ENCODE peak calls at places on chromosomes 7 and 10, in five cellular contexts. One of them, this sample, is unnamed.

GRCh38 chr7:25672476-25672875 is 444.2 kb upstream of the NPVF start:
- DNase-seq in MV-4-11: no peak
- DNase-seq in naive thymus-derived CD8-positive, alpha-beta T cell: no peak
- DNase-seq in GM13976: no peak
- DNase-seq in mesendoderm: no peak
- DNase-seq in this sample: peak; percentile 25

GRCh38 chr7:17986826-17987225 is 40.8 kb downstream of the PRPS1L1 start:
- DNase-seq in MV-4-11: no peak
- DNase-seq in naive thymus-derived CD8-positive, alpha-beta T cell: no peak
- DNase-seq in GM13976: no peak
- DNase-seq in mesendoderm: no peak
- DNase-seq in this sample: no peak

GRCh38 chr7:139058963-139059362 is 23.1 kb upstream of the ZC3HAV1L start:
- DNase-seq in MV-4-11: peak; percentile 23
- DNase-seq in naive thymus-derived CD8-positive, alpha-beta T cell: no peak
- DNase-seq in GM13976: no peak
- DNase-seq in mesendoderm: peak; percentile 41
- DNase-seq in this sample: peak; percentile 30

GRCh38 chr10:50624154-50624865 is 554 bp upstream of the SGMS1 start:
- DNase-seq in MV-4-11: peak; percentile 89
- DNase-seq in naive thymus-derived CD8-positive, alpha-beta T cell: peak; percentile 90
- DNase-seq in GM13976: peak; percentile 92
- DNase-seq in mesendoderm: peak; percentile 98
- DNase-seq in this sample: peak; percentile 96

GRCh38 chr10:49310460-49310859 is 11.5 kb downstream of the C10orf71 start:
- DNase-seq in MV-4-11: no peak
- DNase-seq in naive thymus-derived CD8-positive, alpha-beta T cell: no peak
- DNase-seq in GM13976: no peak
- DNase-seq in mesendoderm: no peak
- DNase-seq in this sample: no peak

GRCh38 chr10:102121739-102122372 is 1.7 kb upstream of the LDB1 start:
- DNase-seq in MV-4-11: no peak
- DNase-seq in naive thymus-derived CD8-positive, alpha-beta T cell: no peak
- DNase-seq in GM13976: no peak
- DNase-seq in mesendoderm: peak; percentile 92
- DNase-seq in this sample: peak; percentile 77

GRCh38 chr7:138565071-138565450 is 105.0 kb downstream of the TRIM24 start:
- DNase-seq in MV-4-11: peak; percentile 95
- DNase-seq in naive thymus-derived CD8-positive, alpha-beta T cell: no peak
- DNase-seq in GM13976: no peak
- DNase-seq in mesendoderm: peak; percentile 6
- DNase-seq in this sample: no peak

GRCh38 chr7:74027683-74028320 is at the start of gene ELN:
- DNase-seq in MV-4-11: no peak
- DNase-seq in naive thymus-derived CD8-positive, alpha-beta T cell: no peak
- DNase-seq in GM13976: no peak
- DNase-seq in mesendoderm: peak; percentile 30
- DNase-seq in this sample: peak; percentile 89

GRCh38 chr10:101995451-101996063 is 60.4 kb downstream of the ARMH3 start:
- DNase-seq in MV-4-11: no peak
- DNase-seq in naive thymus-derived CD8-positive, alpha-beta T cell: no peak
- DNase-seq in GM13976: no peak
- DNase-seq in mesendoderm: no peak
- DNase-seq in this sample: no peak

GRCh38 chr7:44709011-44709915 is 39.4 kb upstream of the ZMIZ2 start:
- DNase-seq in MV-4-11: peak; percentile 13
- DNase-seq in naive thymus-derived CD8-positive, alpha-beta T cell: no peak
- DNase-seq in GM13976: peak; percentile 36
- DNase-seq in mesendoderm: no peak
- DNase-seq in this sample: peak; percentile 62

GRCh38 chr7:95473276-95473985 is 12.3 kb upstream of the ASB4 start:
- DNase-seq in MV-4-11: no peak
- DNase-seq in naive thymus-derived CD8-positive, alpha-beta T cell: no peak
- DNase-seq in GM13976: no peak
- DNase-seq in mesendoderm: peak; percentile 1
- DNase-seq in this sample: no peak

GRCh38 chr7:22561356-22561755 is 61.4 kb upstream of the STEAP1B start:
- DNase-seq in MV-4-11: no peak
- DNase-seq in naive thymus-derived CD8-positive, alpha-beta T cell: no peak
- DNase-seq in GM13976: no peak
- DNase-seq in mesendoderm: peak; percentile 97
- DNase-seq in this sample: peak; percentile 60

GRCh38 chr7:76048668-76048988 is 722 bp downstream of the MDH2 start:
- DNase-seq in MV-4-11: peak; percentile 23
- DNase-seq in naive thymus-derived CD8-positive, alpha-beta T cell: no peak
- DNase-seq in GM13976: peak; percentile 65
- DNase-seq in mesendoderm: peak; percentile 73
- DNase-seq in this sample: peak; percentile 78

GRCh38 chr7:158573310-158573709 is 14.3 kb downstream of the PTPRN2 start:
- DNase-seq in MV-4-11: peak; percentile 97
- DNase-seq in naive thymus-derived CD8-positive, alpha-beta T cell: no peak
- DNase-seq in GM13976: no peak
- DNase-seq in mesendoderm: no peak
- DNase-seq in this sample: no peak

GRCh38 chr7:150382123-150382843 is 3.2 kb downstream of the ZNF775 start:
- DNase-seq in MV-4-11: no peak
- DNase-seq in naive thymus-derived CD8-positive, alpha-beta T cell: no peak
- DNase-seq in GM13976: no peak
- DNase-seq in mesendoderm: no peak
- DNase-seq in this sample: peak; percentile 47

GRCh38 chr7:74290999-74291441 is 1.8 kb downstream of the CLIP2 start:
- DNase-seq in MV-4-11: no peak
- DNase-seq in naive thymus-derived CD8-positive, alpha-beta T cell: no peak
- DNase-seq in GM13976: no peak
- DNase-seq in mesendoderm: no peak
- DNase-seq in this sample: peak; percentile 61

GRCh38 chr10:86693721-86694369 is 25.5 kb downstream of the LDB3 start:
- DNase-seq in MV-4-11: peak; percentile 7
- DNase-seq in naive thymus-derived CD8-positive, alpha-beta T cell: no peak
- DNase-seq in GM13976: peak; percentile 66
- DNase-seq in mesendoderm: peak; percentile 65
- DNase-seq in this sample: peak; percentile 85

GRCh38 chr10:101229275-101230184 is at the start of gene LBX1:
- DNase-seq in MV-4-11: no peak
- DNase-seq in naive thymus-derived CD8-positive, alpha-beta T cell: no peak
- DNase-seq in GM13976: no peak
- DNase-seq in mesendoderm: no peak
- DNase-seq in this sample: peak; percentile 79

GRCh38 chr7:70693300-70693689 is 438.6 kb upstream of the GALNT17 start:
- DNase-seq in MV-4-11: no peak
- DNase-seq in naive thymus-derived CD8-positive, alpha-beta T cell: no peak
- DNase-seq in GM13976: no peak
- DNase-seq in mesendoderm: no peak
- DNase-seq in this sample: peak; percentile 62

GRCh38 chr10:133135116-133135465 is 24.9 kb upstream of the KNDC1 start:
- DNase-seq in MV-4-11: no peak
- DNase-seq in naive thymus-derived CD8-positive, alpha-beta T cell: no peak
- DNase-seq in GM13976: no peak
- DNase-seq in mesendoderm: no peak
- DNase-seq in this sample: peak; percentile 56

GRCh38 chr7:156279635-156280034 is 360.9 kb upstream of the RNF32 start:
- DNase-seq in MV-4-11: no peak
- DNase-seq in naive thymus-derived CD8-positive, alpha-beta T cell: no peak
- DNase-seq in GM13976: no peak
- DNase-seq in mesendoderm: no peak
- DNase-seq in this sample: no peak

GRCh38 chr10:59290448-59290847 is 71.9 kb downstream of the FAM13C start:
- DNase-seq in MV-4-11: no peak
- DNase-seq in naive thymus-derived CD8-positive, alpha-beta T cell: no peak
- DNase-seq in GM13976: peak; percentile 17
- DNase-seq in mesendoderm: no peak
- DNase-seq in this sample: no peak

GRCh38 chr10:80487791-80488538 is 33.9 kb downstream of the TSPAN14 start:
- DNase-seq in MV-4-11: peak; percentile 85
- DNase-seq in naive thymus-derived CD8-positive, alpha-beta T cell: peak; percentile 42
- DNase-seq in GM13976: no peak
- DNase-seq in mesendoderm: no peak
- DNase-seq in this sample: no peak

GRCh38 chr7:56287429-56288138 is 171.4 kb upstream of the NUPR2 start:
- DNase-seq in MV-4-11: no peak
- DNase-seq in naive thymus-derived CD8-positive, alpha-beta T cell: no peak
- DNase-seq in GM13976: no peak
- DNase-seq in mesendoderm: no peak
- DNase-seq in this sample: no peak

GRCh38 chr10:123614888-123615287 is 51.3 kb upstream of the GPR26 start:
- DNase-seq in MV-4-11: peak; percentile 39
- DNase-seq in naive thymus-derived CD8-positive, alpha-beta T cell: no peak
- DNase-seq in GM13976: peak; percentile 48
- DNase-seq in mesendoderm: peak; percentile 89
- DNase-seq in this sample: peak; percentile 71

This sample was measured in H7.